ENCODE peak calls at places on chromosome 15, in ten cellular contexts. One of them, this sample, is unnamed.

GRCh38 chr15:89192771-89193170 is 28.6 kb downstream of the RLBP1 start:
- DNase-seq in mammary epithelial cell: no peak
- DNase-seq in AML-193: no peak
- DNase-seq in upper lobe of right lung: no peak
- DNase-seq in HEK293T: no peak
- DNase-seq in NCI-H2107: no peak
- DNase-seq in Calu3: no peak
- DNase-seq in EL: peak; percentile 20
- DNase-seq in HFF-Myc: no peak
- DNase-seq in HS-27A: no peak
- DNase-seq in this sample: no peak

GRCh38 chr15:57165992-57166391 is 210.3 kb upstream of the CGNL1 start:
- DNase-seq in HEK293T: no peak
- DNase-seq in HS-27A: peak; percentile 30
- DNase-seq in HFF-Myc: no peak
- DNase-seq in mammary epithelial cell: peak; percentile 33
- DNase-seq in AML-193: no peak
- DNase-seq in EL: peak; percentile 61
- DNase-seq in upper lobe of right lung: no peak
- DNase-seq in Calu3: peak; percentile 30
- DNase-seq in NCI-H2107: no peak
- DNase-seq in this sample: no peak

GRCh38 chr15:73368301-73369072 is at the start of gene HCN4:
- DNase-seq in HFF-Myc: no peak
- DNase-seq in Calu3: peak; percentile 32
- DNase-seq in HS-27A: no peak
- DNase-seq in mammary epithelial cell: no peak
- DNase-seq in EL: no peak
- DNase-seq in upper lobe of right lung: no peak
- DNase-seq in AML-193: no peak
- DNase-seq in NCI-H2107: no peak
- DNase-seq in HEK293T: peak; percentile 62
- DNase-seq in this sample: peak; percentile 57

GRCh38 chr15:63088532-63089245 is 33.0 kb upstream of the LACTB start:
- DNase-seq in Calu3: no peak
- DNase-seq in upper lobe of right lung: no peak
- DNase-seq in EL: no peak
- DNase-seq in AML-193: no peak
- DNase-seq in mammary epithelial cell: no peak
- DNase-seq in HFF-Myc: no peak
- DNase-seq in NCI-H2107: no peak
- DNase-seq in HEK293T: no peak
- DNase-seq in HS-27A: no peak
- DNase-seq in this sample: no peak

GRCh38 chr15:47764666-47765065 is 47.4 kb downstream of the SEMA6D start:
- DNase-seq in EL: no peak
- DNase-seq in HEK293T: no peak
- DNase-seq in NCI-H2107: no peak
- DNase-seq in HS-27A: no peak
- DNase-seq in AML-193: no peak
- DNase-seq in Calu3: no peak
- DNase-seq in mammary epithelial cell: no peak
- DNase-seq in HFF-Myc: no peak
- DNase-seq in upper lobe of right lung: no peak
- DNase-seq in this sample: no peak

GRCh38 chr15:56215769-56216168 is 27.9 kb downstream of the RFX7 start:
- DNase-seq in NCI-H2107: no peak
- DNase-seq in Calu3: no peak
- DNase-seq in HEK293T: peak; percentile 18
- DNase-seq in upper lobe of right lung: no peak
- DNase-seq in mammary epithelial cell: no peak
- DNase-seq in EL: peak; percentile 54
- DNase-seq in AML-193: no peak
- DNase-seq in HS-27A: no peak
- DNase-seq in HFF-Myc: no peak
- DNase-seq in this sample: no peak

GRCh38 chr15:72770673-72771328 is 12.8 kb downstream of the ADPGK start:
- DNase-seq in Calu3: no peak
- DNase-seq in NCI-H2107: no peak
- DNase-seq in HS-27A: no peak
- DNase-seq in HEK293T: no peak
- DNase-seq in mammary epithelial cell: no peak
- DNase-seq in AML-193: no peak
- DNase-seq in HFF-Myc: no peak
- DNase-seq in EL: no peak
- DNase-seq in upper lobe of right lung: no peak
- DNase-seq in this sample: no peak

GRCh38 chr15:73048624-73049295 is 3.5 kb upstream of the NEO1 start:
- DNase-seq in Calu3: no peak
- DNase-seq in HEK293T: no peak
- DNase-seq in EL: no peak
- DNase-seq in HS-27A: no peak
- DNase-seq in NCI-H2107: no peak
- DNase-seq in HFF-Myc: no peak
- DNase-seq in AML-193: no peak
- DNase-seq in mammary epithelial cell: no peak
- DNase-seq in upper lobe of right lung: no peak
- DNase-seq in this sample: no peak

GRCh38 chr15:83404143-83404542 is 43.0 kb upstream of the SH3GL3 start:
- DNase-seq in EL: no peak
- DNase-seq in AML-193: no peak
- DNase-seq in mammary epithelial cell: no peak
- DNase-seq in Calu3: no peak
- DNase-seq in HEK293T: no peak
- DNase-seq in upper lobe of right lung: no peak
- DNase-seq in HFF-Myc: no peak
- DNase-seq in NCI-H2107: no peak
- DNase-seq in HS-27A: no peak
- DNase-seq in this sample: no peak

GRCh38 chr15:66628976-66629723 is 63.4 kb upstream of the LCTL start:
- DNase-seq in Calu3: no peak
- DNase-seq in mammary epithelial cell: no peak
- DNase-seq in NCI-H2107: no peak
- DNase-seq in upper lobe of right lung: no peak
- DNase-seq in HEK293T: no peak
- DNase-seq in EL: no peak
- DNase-seq in HFF-Myc: no peak
- DNase-seq in HS-27A: no peak
- DNase-seq in AML-193: no peak
- DNase-seq in this sample: no peak

GRCh38 chr15:48427960-48428547 is 96.8 kb downstream of the DUT start:
- DNase-seq in HEK293T: no peak
- DNase-seq in mammary epithelial cell: no peak
- DNase-seq in HS-27A: peak; percentile 67
- DNase-seq in EL: peak; percentile 97
- DNase-seq in HFF-Myc: no peak
- DNase-seq in NCI-H2107: no peak
- DNase-seq in AML-193: no peak
- DNase-seq in Calu3: no peak
- DNase-seq in upper lobe of right lung: no peak
- DNase-seq in this sample: peak; percentile 15

GRCh38 chr15:40323953-40324937 is 753 bp downstream of the INAFM2 start:
- DNase-seq in EL: no peak
- DNase-seq in HS-27A: no peak
- DNase-seq in NCI-H2107: no peak
- DNase-seq in mammary epithelial cell: no peak
- DNase-seq in HFF-Myc: no peak
- DNase-seq in HEK293T: no peak
- DNase-seq in AML-193: no peak
- DNase-seq in upper lobe of right lung: peak; percentile 79
- DNase-seq in Calu3: no peak
- DNase-seq in this sample: no peak

GRCh38 chr15:20376872-20377271 is 164.7 kb downstream of the GOLGA6L6 start:
- DNase-seq in upper lobe of right lung: no peak
- DNase-seq in AML-193: no peak
- DNase-seq in NCI-H2107: no peak
- DNase-seq in HS-27A: no peak
- DNase-seq in HFF-Myc: no peak
- DNase-seq in Calu3: no peak
- DNase-seq in mammary epithelial cell: no peak
- DNase-seq in EL: no peak
- DNase-seq in HEK293T: no peak
- DNase-seq in this sample: no peak

GRCh38 chr15:93467327-93467726 is 378.3 kb upstream of the RGMA start:
- DNase-seq in AML-193: no peak
- DNase-seq in EL: no peak
- DNase-seq in upper lobe of right lung: no peak
- DNase-seq in HS-27A: no peak
- DNase-seq in NCI-H2107: no peak
- DNase-seq in HEK293T: no peak
- DNase-seq in HFF-Myc: no peak
- DNase-seq in Calu3: no peak
- DNase-seq in mammary epithelial cell: peak; percentile 77
- DNase-seq in this sample: no peak

GRCh38 chr15:81304226-81304625 is 19.7 kb downstream of the STARD5 start:
- DNase-seq in HFF-Myc: no peak
- DNase-seq in EL: peak; percentile 51
- DNase-seq in NCI-H2107: no peak
- DNase-seq in upper lobe of right lung: peak; percentile 25
- DNase-seq in HS-27A: no peak
- DNase-seq in mammary epithelial cell: peak; percentile 47
- DNase-seq in HEK293T: no peak
- DNase-seq in AML-193: no peak
- DNase-seq in Calu3: no peak
- DNase-seq in this sample: no peak

GRCh38 chr15:29141908-29142747 is 127.5 kb downstream of the NSMCE3 start:
- DNase-seq in NCI-H2107: no peak
- DNase-seq in HS-27A: no peak
- DNase-seq in mammary epithelial cell: peak; percentile 32
- DNase-seq in Calu3: no peak
- DNase-seq in upper lobe of right lung: no peak
- DNase-seq in EL: no peak
- DNase-seq in HFF-Myc: no peak
- DNase-seq in HEK293T: no peak
- DNase-seq in AML-193: no peak
- DNase-seq in this sample: no peak

GRCh38 chr15:60673918-60674558 is 195.1 kb upstream of the ICE2 start:
- DNase-seq in AML-193: no peak
- DNase-seq in mammary epithelial cell: peak; percentile 91
- DNase-seq in NCI-H2107: no peak
- DNase-seq in EL: peak; percentile 84
- DNase-seq in HS-27A: peak; percentile 88
- DNase-seq in upper lobe of right lung: no peak
- DNase-seq in Calu3: peak; percentile 77
- DNase-seq in HFF-Myc: peak; percentile 95
- DNase-seq in HEK293T: peak; percentile 15
- DNase-seq in this sample: peak; percentile 39

GRCh38 chr15:74541494-74542191 is 623 bp downstream of the ARID3B start:
- DNase-seq in NCI-H2107: no peak
- DNase-seq in AML-193: no peak
- DNase-seq in upper lobe of right lung: peak; percentile 66
- DNase-seq in HFF-Myc: no peak
- DNase-seq in HEK293T: peak; percentile 42
- DNase-seq in Calu3: peak; percentile 37
- DNase-seq in EL: peak; percentile 57
- DNase-seq in mammary epithelial cell: peak; percentile 55
- DNase-seq in HS-27A: no peak
- DNase-seq in this sample: no peak

This sample was measured in HTR-8/SVneo.